ENCODE peak calls at places on chromosomes 6 and 20, in five cellular contexts. U is WTC11, B is epithelial cell of esophagus, Y is T-helper 22 cell, W is fibroblast of villous mesenchyme. Z is an unnamed sample.

GRCh38 chr6:137013738-137014602 is 30.8 kb downstream of the IL20RA start:
- DNase-seq in U (no peak), B (peak), Y (no peak), W (peak), Z (no peak)

GRCh38 chr20:62087227-62087626 is 21.5 kb upstream of the TAF4 start:
- DNase-seq in U (no peak), B (no peak), Y (no peak), W (peak), Z (no peak)

GRCh38 chr6:2061880-2062279 is 183.5 kb downstream of the GMDS start:
- DNase-seq in U (no peak), B (no peak), Y (no peak), W (no peak), Z (no peak)

GRCh38 chr6:149452062-149452939 is 32.5 kb downstream of the ZC3H12D start:
- DNase-seq in U (no peak), B (no peak), Y (no peak), W (no peak), Z (no peak)

GRCh38 chr6:116405147-116405546 is 34.4 kb downstream of the DSE start:
- DNase-seq in U (no peak), B (no peak), Y (no peak), W (peak), Z (no peak)

GRCh38 chr6:38091626-38092025 is 272.1 kb downstream of the ZFAND3 start:
- DNase-seq in U (no peak), B (no peak), Y (no peak), W (no peak), Z (no peak)

GRCh38 chr6:27592481-27593199 is 119.7 kb upstream of the ZNF184 start:
- DNase-seq in U (peak), B (peak), Y (peak), W (peak), Z (no peak)

GRCh38 chr20:36092424-36093024 is 62.0 kb upstream of the EPB41L1 start:
- DNase-seq in U (peak), B (peak), Y (no peak), W (no peak), Z (no peak)

GRCh38 chr6:154488802-154489437 is 21.6 kb downstream of the CNKSR3 start:
- DNase-seq in U (no peak), B (no peak), Y (no peak), W (peak), Z (no peak)

GRCh38 chr6:106642476-106642875 is 13.1 kb downstream of the QRSL1 start:
- DNase-seq in U (no peak), B (no peak), Y (no peak), W (no peak), Z (no peak)

GRCh38 chr20:25364180-25364788 is 26.4 kb downstream of the ABHD12 start:
- DNase-seq in U (no peak), B (no peak), Y (no peak), W (no peak), Z (no peak)

GRCh38 chr6:4664117-4664626 is 112.0 kb upstream of the CDYL start:
- DNase-seq in U (no peak), B (peak), Y (no peak), W (peak), Z (no peak)

GRCh38 chr20:63482021-63482587 is 9.6 kb upstream of the KCNQ2 start:
- DNase-seq in U (no peak), B (no peak), Y (no peak), W (no peak), Z (no peak)

GRCh38 chr6:141110486-141110885 is 1022.2 kb upstream of the GJE1 start:
- DNase-seq in U (no peak), B (peak), Y (no peak), W (no peak), Z (no peak)

GRCh38 chr20:53287357-53288042 is 306.1 kb downstream of the ZNF217 start:
- DNase-seq in U (no peak), B (no peak), Y (no peak), W (peak), Z (no peak)

GRCh38 chr6:50837589-50838445 is 19.1 kb downstream of the TFAP2B start:
- DNase-seq in U (no peak), B (no peak), Y (no peak), W (no peak), Z (no peak)

GRCh38 chr6:157068691-157069228 is 254.6 kb downstream of the TMEM242 start:
- DNase-seq in U (no peak), B (peak), Y (no peak), W (peak), Z (no peak)

GRCh38 chr6:6699741-6700367 is 111.3 kb downstream of the LY86 start:
- DNase-seq in U (no peak), B (peak), Y (no peak), W (peak), Z (no peak)

GRCh38 chr6:166872431-166873139 is 83.8 kb downstream of the RNASET2 start:
- DNase-seq in U (no peak), B (no peak), Y (no peak), W (no peak), Z (no peak)

GRCh38 chr20:49584418-49585382 is 16.8 kb upstream of the PTGIS start:
- DNase-seq in U (no peak), B (no peak), Y (no peak), W (peak), Z (no peak)

GRCh38 chr6:91926827-91927226 is 1340.0 kb upstream of the MAP3K7 start:
- DNase-seq in U (no peak), B (no peak), Y (no peak), W (no peak), Z (no peak)

GRCh38 chr6:150641398-150642139 is 41.9 kb downstream of the PLEKHG1 start:
- DNase-seq in U (no peak), B (no peak), Y (no peak), W (peak), Z (no peak)

GRCh38 chr6:149642829-149643580 is 5.5 kb downstream of the KATNA1 start:
- DNase-seq in U (no peak), B (peak), Y (no peak), W (peak), Z (no peak)

GRCh38 chr6:12233693-12234551 is 56.2 kb upstream of the EDN1 start:
- DNase-seq in U (no peak), B (peak), Y (peak), W (peak), Z (no peak)